ENCODE peak calls at places on chromosomes 16 and 17, in ten cellular contexts. One of them, this sample, is unnamed.

GRCh38 chr16:79418588-79418987 is 181.9 kb downstream of the MAF start:
- DNase-seq in body of pancreas: no peak
- DNase-seq in kidney: no peak
- DNase-seq in A673: no peak
- DNase-seq in HepG2: no peak
- DNase-seq in hepatocyte: no peak
- DNase-seq in GM12865: no peak
- DNase-seq in left ventricle myocardium inferior: no peak
- DNase-seq in PC-9: no peak
- DNase-seq in Caco-2: no peak
- DNase-seq in this sample: no peak

GRCh38 chr16:79088971-79089370 is 511.6 kb downstream of the MAF start:
- DNase-seq in HepG2: no peak
- DNase-seq in GM12865: no peak
- DNase-seq in A673: no peak
- DNase-seq in kidney: no peak
- DNase-seq in left ventricle myocardium inferior: no peak
- DNase-seq in hepatocyte: no peak
- DNase-seq in body of pancreas: no peak
- DNase-seq in Caco-2: no peak
- DNase-seq in PC-9: no peak
- DNase-seq in this sample: no peak

GRCh38 chr16:89363621-89364393 is 126.6 kb downstream of the ANKRD11 start:
- DNase-seq in Caco-2: no peak
- DNase-seq in A673: peak; percentile 63
- DNase-seq in left ventricle myocardium inferior: no peak
- DNase-seq in kidney: peak; percentile 76
- DNase-seq in hepatocyte: peak; percentile 63
- DNase-seq in GM12865: peak; percentile 73
- DNase-seq in HepG2: peak; percentile 51
- DNase-seq in PC-9: peak; percentile 74
- DNase-seq in body of pancreas: peak; percentile 57
- DNase-seq in this sample: peak; percentile 79

GRCh38 chr17:43759836-43760235 is 1.2 kb upstream of the SOST start:
- DNase-seq in GM12865: no peak
- DNase-seq in Caco-2: no peak
- DNase-seq in PC-9: peak; percentile 19
- DNase-seq in kidney: no peak
- DNase-seq in HepG2: no peak
- DNase-seq in body of pancreas: no peak
- DNase-seq in left ventricle myocardium inferior: no peak
- DNase-seq in A673: no peak
- DNase-seq in hepatocyte: no peak
- DNase-seq in this sample: no peak

GRCh38 chr17:4543557-4544026 is 11.6 kb downstream of the MYBBP1A start:
- DNase-seq in A673: no peak
- DNase-seq in hepatocyte: no peak
- DNase-seq in Caco-2: no peak
- DNase-seq in body of pancreas: no peak
- DNase-seq in kidney: peak; percentile 75
- DNase-seq in GM12865: no peak
- DNase-seq in left ventricle myocardium inferior: no peak
- DNase-seq in HepG2: no peak
- DNase-seq in PC-9: no peak
- DNase-seq in this sample: no peak

GRCh38 chr17:16108386-16108785 is 106.9 kb downstream of the NCOR1 start:
- DNase-seq in left ventricle myocardium inferior: no peak
- DNase-seq in kidney: no peak
- DNase-seq in Caco-2: no peak
- DNase-seq in HepG2: no peak
- DNase-seq in A673: no peak
- DNase-seq in body of pancreas: no peak
- DNase-seq in PC-9: no peak
- DNase-seq in hepatocyte: no peak
- DNase-seq in GM12865: no peak
- DNase-seq in this sample: no peak

GRCh38 chr16:62041401-62041800 is 5.2 kb upstream of the CDH8 start:
- DNase-seq in A673: peak; percentile 87
- DNase-seq in HepG2: peak; percentile 40
- DNase-seq in PC-9: no peak
- DNase-seq in Caco-2: peak; percentile 51
- DNase-seq in left ventricle myocardium inferior: no peak
- DNase-seq in hepatocyte: peak; percentile 69
- DNase-seq in kidney: no peak
- DNase-seq in GM12865: peak; percentile 8
- DNase-seq in body of pancreas: no peak
- DNase-seq in this sample: peak; percentile 3

GRCh38 chr17:50259484-50260324 is 14.6 kb upstream of the TMEM92 start:
- DNase-seq in PC-9: no peak
- DNase-seq in hepatocyte: peak; percentile 35
- DNase-seq in HepG2: no peak
- DNase-seq in A673: no peak
- DNase-seq in left ventricle myocardium inferior: no peak
- DNase-seq in GM12865: no peak
- DNase-seq in Caco-2: no peak
- DNase-seq in kidney: peak; percentile 66
- DNase-seq in body of pancreas: no peak
- DNase-seq in this sample: no peak

GRCh38 chr17:29155235-29155965 is 24.8 kb downstream of the MYO18A start:
- DNase-seq in Caco-2: peak; percentile 82
- DNase-seq in GM12865: no peak
- DNase-seq in A673: no peak
- DNase-seq in kidney: peak; percentile 83
- DNase-seq in PC-9: peak; percentile 88
- DNase-seq in left ventricle myocardium inferior: no peak
- DNase-seq in hepatocyte: peak; percentile 82
- DNase-seq in HepG2: peak; percentile 85
- DNase-seq in body of pancreas: peak; percentile 68
- DNase-seq in this sample: no peak

GRCh38 chr17:7041607-7042506 is 2.0 kb downstream of the SLC16A11 start:
- DNase-seq in GM12865: no peak
- DNase-seq in kidney: no peak
- DNase-seq in Caco-2: no peak
- DNase-seq in hepatocyte: peak; percentile 63
- DNase-seq in HepG2: no peak
- DNase-seq in left ventricle myocardium inferior: no peak
- DNase-seq in body of pancreas: no peak
- DNase-seq in PC-9: no peak
- DNase-seq in A673: peak; percentile 38
- DNase-seq in this sample: no peak

GRCh38 chr17:57375770-57376181 is 119.5 kb downstream of the MSI2 start:
- DNase-seq in hepatocyte: peak; percentile 40
- DNase-seq in HepG2: no peak
- DNase-seq in A673: no peak
- DNase-seq in body of pancreas: no peak
- DNase-seq in kidney: no peak
- DNase-seq in GM12865: no peak
- DNase-seq in Caco-2: peak; percentile 22
- DNase-seq in left ventricle myocardium inferior: no peak
- DNase-seq in PC-9: peak; percentile 42
- DNase-seq in this sample: no peak

GRCh38 chr16:20734056-20734455 is 7.6 kb downstream of the THUMPD1 start:
- DNase-seq in A673: no peak
- DNase-seq in PC-9: no peak
- DNase-seq in body of pancreas: no peak
- DNase-seq in hepatocyte: no peak
- DNase-seq in Caco-2: no peak
- DNase-seq in kidney: no peak
- DNase-seq in HepG2: no peak
- DNase-seq in GM12865: no peak
- DNase-seq in left ventricle myocardium inferior: no peak
- DNase-seq in this sample: no peak

DNA sequence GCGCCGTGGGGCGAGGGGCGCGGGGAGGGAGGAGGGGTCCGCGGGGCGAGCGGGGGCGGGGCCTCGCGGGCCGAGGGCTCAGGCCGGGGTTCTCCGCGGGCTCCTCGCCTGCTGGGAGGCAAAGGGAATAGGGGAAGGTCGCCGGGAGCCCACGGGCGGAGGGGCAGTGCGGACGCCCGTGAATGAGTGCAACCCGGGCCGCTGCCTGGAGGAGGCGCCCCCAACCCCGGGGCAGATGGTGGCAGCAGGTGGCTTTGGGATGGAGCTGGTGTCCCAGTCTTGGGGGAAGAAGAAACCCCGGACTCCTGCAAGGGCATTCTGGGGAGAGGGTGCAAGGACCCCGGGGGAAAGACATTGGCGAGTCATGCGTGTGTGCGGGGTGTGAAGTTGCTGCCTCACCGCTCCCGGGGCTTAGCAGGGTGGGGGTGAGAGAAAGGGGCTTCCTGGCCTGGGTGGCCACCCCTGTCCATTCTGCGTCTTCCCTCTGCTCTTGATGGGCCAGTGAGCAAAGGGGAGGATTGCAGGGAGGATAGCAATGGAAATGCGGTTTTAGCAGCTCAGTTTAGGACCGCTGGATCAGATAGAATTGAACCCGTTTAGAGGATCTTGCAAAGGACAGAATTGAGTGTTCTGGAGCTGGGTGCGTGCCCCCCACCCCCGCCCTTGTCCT is 508 bp downstream of the KIAA0513 start:
- DNase-seq in PC-9: no peak
- DNase-seq in Caco-2: no peak
- DNase-seq in body of pancreas: peak; percentile 37
- DNase-seq in hepatocyte: no peak
- DNase-seq in A673: no peak
- DNase-seq in left ventricle myocardium inferior: no peak
- DNase-seq in GM12865: peak; percentile 17
- DNase-seq in kidney: no peak
- DNase-seq in HepG2: no peak
- DNase-seq in this sample: no peak
- TF ChIP-seq CTCF in PC-9: no peak
- TF ChIP-seq CTCF in Caco-2: no peak
- TF ChIP-seq CTCF in body of pancreas: peak; percentile 19
- TF ChIP-seq CTCF in hepatocyte: peak; percentile 25
- TF ChIP-seq CTCF in A673: no peak
- TF ChIP-seq CTCF in left ventricle myocardium inferior: peak; percentile 25
- TF ChIP-seq CTCF in GM12865: peak; percentile 34
- TF ChIP-seq CTCF in kidney: peak; percentile 0
- TF ChIP-seq CTCF in HepG2: peak; percentile 23
- TF ChIP-seq CTCF in this sample: no peak

GRCh38 chr17:2929881-2930533 is 133.4 kb downstream of the OR1D5 start:
- DNase-seq in GM12865: peak; percentile 22
- DNase-seq in left ventricle myocardium inferior: peak; percentile 35
- DNase-seq in HepG2: peak; percentile 29
- DNase-seq in PC-9: peak; percentile 49
- DNase-seq in Caco-2: peak; percentile 75
- DNase-seq in hepatocyte: peak; percentile 72
- DNase-seq in body of pancreas: peak; percentile 75
- DNase-seq in A673: peak; percentile 39
- DNase-seq in kidney: no peak
- DNase-seq in this sample: peak; percentile 49
- TF ChIP-seq CTCF in GM12865: peak; percentile 70
- TF ChIP-seq CTCF in left ventricle myocardium inferior: peak; percentile 74
- TF ChIP-seq CTCF in HepG2: peak; percentile 85
- TF ChIP-seq CTCF in PC-9: peak; percentile 96
- TF ChIP-seq CTCF in Caco-2: peak; percentile 89
- TF ChIP-seq CTCF in hepatocyte: peak; percentile 68
- TF ChIP-seq CTCF in body of pancreas: peak; percentile 69
- TF ChIP-seq CTCF in A673: peak; percentile 67
- TF ChIP-seq CTCF in kidney: peak; percentile 44
- TF ChIP-seq CTCF in this sample: peak; percentile 59

GRCh38 chr17:32827227-32827626 is 49.7 kb downstream of the MYO1D start:
- DNase-seq in Caco-2: no peak
- DNase-seq in left ventricle myocardium inferior: no peak
- DNase-seq in GM12865: peak; percentile 70
- DNase-seq in hepatocyte: no peak
- DNase-seq in kidney: no peak
- DNase-seq in PC-9: no peak
- DNase-seq in HepG2: no peak
- DNase-seq in body of pancreas: no peak
- DNase-seq in A673: no peak
- DNase-seq in this sample: no peak
- TF ChIP-seq CTCF in Caco-2: no peak
- TF ChIP-seq CTCF in left ventricle myocardium inferior: no peak
- TF ChIP-seq CTCF in GM12865: no peak
- TF ChIP-seq CTCF in hepatocyte: no peak
- TF ChIP-seq CTCF in kidney: no peak
- TF ChIP-seq CTCF in PC-9: no peak
- TF ChIP-seq CTCF in HepG2: no peak
- TF ChIP-seq CTCF in body of pancreas: no peak
- TF ChIP-seq CTCF in A673: no peak
- TF ChIP-seq CTCF in this sample: no peak

GRCh38 chr17:73720187-73720834 is 76.1 kb upstream of the SDK2 start:
- DNase-seq in left ventricle myocardium inferior: no peak
- DNase-seq in body of pancreas: no peak
- DNase-seq in kidney: no peak
- DNase-seq in GM12865: peak; percentile 18
- DNase-seq in HepG2: peak; percentile 11
- DNase-seq in hepatocyte: no peak
- DNase-seq in Caco-2: no peak
- DNase-seq in A673: no peak
- DNase-seq in PC-9: no peak
- DNase-seq in this sample: no peak
- TF ChIP-seq CTCF in left ventricle myocardium inferior: no peak
- TF ChIP-seq CTCF in body of pancreas: no peak
- TF ChIP-seq CTCF in kidney: no peak
- TF ChIP-seq CTCF in GM12865: no peak
- TF ChIP-seq CTCF in HepG2: no peak
- TF ChIP-seq CTCF in hepatocyte: no peak
- TF ChIP-seq CTCF in Caco-2: no peak
- TF ChIP-seq CTCF in A673: no peak
- TF ChIP-seq CTCF in PC-9: no peak
- TF ChIP-seq CTCF in this sample: no peak

This sample was measured in fibroblast of mammary gland.